ENCODE peak calls at places on chromosome 14, in ten cellular contexts. Q, N, Z, T, H, R, W, F, E and U are unnamed samples.

GRCh38 chr14:31564194-31564593 is 3.0 kb downstream of the NUBPL start:
- DNase-seq in Q (no peak), N (no peak), Z (no peak), T (no peak), H (no peak), R (no peak), W (no peak), F (no peak), E (no peak), U (no peak)

GRCh38 chr14:95503365-95504134 is 12.9 kb downstream of the SYNE3 start:
- DNase-seq in Q (no peak), N (no peak), Z (no peak), T (no peak), H (no peak), R (no peak), W (peak), F (no peak), E (no peak), U (no peak)

GRCh38 chr14:39038542-39038941 is 64.5 kb downstream of the SEC23A start:
- DNase-seq in Q (no peak), N (no peak), Z (no peak), T (peak), H (no peak), R (no peak), W (no peak), F (no peak), E (no peak), U (no peak)

GRCh38 chr14:58282925-58283593 is 15.3 kb upstream of the ARID4A start:
- DNase-seq in Q (no peak), N (no peak), Z (no peak), T (no peak), H (no peak), R (no peak), W (no peak), F (no peak), E (no peak), U (no peak)

GRCh38 chr14:21686468-21686867 is 12.8 kb upstream of the OR4E1 start:
- DNase-seq in Q (no peak), N (no peak), Z (no peak), T (no peak), H (peak), R (no peak), W (no peak), F (no peak), E (no peak), U (no peak)

GRCh38 chr14:96083667-96084320 is 44.6 kb downstream of the C14orf132 start:
- DNase-seq in Q (no peak), N (no peak), Z (no peak), T (no peak), H (no peak), R (no peak), W (no peak), F (peak), E (no peak), U (no peak)

GRCh38 chr14:23377873-23378563 is 1.2 kb downstream of the CMTM5 start:
- DNase-seq in Q (no peak), N (no peak), Z (no peak), T (no peak), H (no peak), R (no peak), W (no peak), F (no peak), E (no peak), U (no peak)

GRCh38 chr14:50363734-50364113 is 33.0 kb downstream of the CDKL1 start:
- DNase-seq in Q (no peak), N (no peak), Z (peak), T (peak), H (peak), R (peak), W (no peak), F (no peak), E (no peak), U (no peak)

GRCh38 chr14:75249251-75249957 is 29.2 kb upstream of the FOS start:
- DNase-seq in Q (no peak), N (peak), Z (peak), T (peak), H (no peak), R (no peak), W (peak), F (peak), E (no peak), U (no peak)

GRCh38 chr14:95217391-95217900 is 60.1 kb upstream of the DICER1 start:
- DNase-seq in Q (no peak), N (no peak), Z (no peak), T (no peak), H (no peak), R (no peak), W (no peak), F (no peak), E (no peak), U (no peak)

GRCh38 chr14:22748691-22749090 is 17.8 kb upstream of the OXA1L start:
- DNase-seq in Q (no peak), N (no peak), Z (no peak), T (peak), H (no peak), R (no peak), W (no peak), F (no peak), E (no peak), U (no peak)

GRCh38 chr14:69882086-69882864 is 3.1 kb downstream of the SMOC1 start:
- DNase-seq in Q (no peak), N (no peak), Z (no peak), T (no peak), H (no peak), R (peak), W (no peak), F (no peak), E (no peak), U (no peak)

GRCh38 chr14:39974036-39974435 is 541.8 kb upstream of the FBXO33 start:
- DNase-seq in Q (no peak), N (no peak), Z (no peak), T (no peak), H (no peak), R (no peak), W (no peak), F (no peak), E (no peak), U (no peak)

GRCh38 chr14:50023671-50024490 is 92.5 kb downstream of the VCPKMT start:
- DNase-seq in Q (no peak), N (no peak), Z (no peak), T (no peak), H (peak), R (peak), W (peak), F (no peak), E (no peak), U (no peak)

DNA sequence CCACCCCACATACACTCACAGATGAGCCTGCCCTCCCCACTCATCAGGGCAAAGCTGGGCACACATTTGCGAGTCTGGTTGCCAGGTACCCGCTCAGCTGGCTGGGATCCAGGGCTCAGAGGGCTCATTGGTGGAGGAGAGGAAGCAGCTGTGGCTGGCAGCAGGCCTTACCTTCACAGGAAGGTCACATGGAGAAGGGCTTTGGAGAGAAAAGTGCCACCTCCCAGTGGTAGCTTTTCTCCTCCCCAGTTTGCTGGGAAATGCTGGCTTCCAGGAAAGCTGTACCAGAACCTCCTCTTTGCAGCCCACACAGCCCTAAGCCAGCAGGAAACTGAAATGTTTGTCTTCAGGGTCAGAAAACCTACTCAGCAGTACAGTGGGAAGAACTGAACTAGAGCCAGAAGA is 55.6 kb downstream of the LGMN start:
- DNase-seq in Q (no peak), N (no peak), Z (peak), T (no peak), H (peak), R (peak), W (peak), F (peak), E (peak), U (no peak)
- H3K27ac ChIP-seq in Q (no peak), N (no peak), Z (no peak), T (no peak), H (no peak), R (no peak), W (no peak), F (peak), E (no peak), U (no peak)

DNA sequence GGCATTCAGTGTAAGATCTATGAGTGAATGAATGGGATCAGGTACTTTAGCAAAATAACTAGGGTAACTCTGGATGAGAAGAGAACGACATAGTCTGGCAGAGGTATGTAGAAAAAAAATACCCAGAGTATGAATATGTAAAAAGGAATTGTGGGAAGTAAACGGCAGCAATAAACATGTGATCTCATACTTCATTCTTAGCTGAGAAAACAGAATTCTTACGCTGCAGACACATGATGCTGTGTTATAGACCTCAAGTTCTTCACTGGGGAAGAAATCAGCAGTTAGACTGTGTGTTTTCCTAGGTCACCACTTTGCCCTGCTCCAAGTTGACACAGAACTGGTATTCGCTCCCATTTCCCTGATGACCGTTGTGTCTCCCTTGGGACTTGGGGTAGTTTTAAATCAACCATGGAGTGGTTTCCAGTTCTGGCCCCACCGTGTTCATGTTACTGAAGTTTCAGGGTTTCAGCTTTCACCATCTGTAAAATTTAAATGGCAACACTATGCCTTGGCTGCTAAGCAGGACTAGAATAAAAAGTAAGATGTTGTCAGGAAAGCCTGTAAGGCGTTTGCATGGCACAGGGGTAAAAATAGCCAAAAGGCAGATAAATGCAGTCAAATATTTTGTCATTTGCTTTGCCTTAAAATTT is 223.7 kb downstream of the PELI2 start:
- DNase-seq in Q (peak), N (no peak), Z (no peak), T (no peak), H (peak), R (no peak), W (peak), F (no peak), E (no peak), U (no peak)
- H3K27ac ChIP-seq in Q (peak), N (no peak), Z (no peak), T (no peak), H (no peak), R (no peak), W (peak), F (peak), E (no peak), U (no peak)

GRCh38 chr14:52060080-52060479 is 8.8 kb downstream of the NID2 start:
- DNase-seq in Q (no peak), N (no peak), Z (no peak), T (no peak), H (peak), R (no peak), W (no peak), F (no peak), E (no peak), U (no peak)
- H3K27ac ChIP-seq in Q (no peak), N (no peak), Z (no peak), T (no peak), H (peak), R (no peak), W (no peak), F (no peak), E (no peak), U (no peak)

DNA sequence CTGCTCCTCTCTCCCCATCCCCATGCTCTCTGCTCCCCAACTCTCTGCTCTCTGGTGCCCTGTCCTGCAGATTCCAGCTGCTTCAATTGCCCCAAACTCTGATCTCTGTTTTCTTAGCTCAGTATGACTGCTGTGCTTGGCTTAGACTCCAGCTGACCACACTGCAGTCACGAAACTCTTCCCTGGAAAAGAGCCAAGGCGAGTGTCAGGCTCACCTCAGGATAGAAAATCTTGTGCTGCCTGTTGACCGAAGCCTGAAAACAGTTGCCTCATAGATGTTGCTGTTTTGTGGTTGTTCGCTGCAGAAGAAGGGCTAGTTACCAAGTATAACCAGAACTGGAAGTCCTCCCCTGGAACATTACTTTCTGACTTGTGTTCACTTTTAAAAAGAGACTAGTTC is 6.7 kb upstream of the STON2 start:
- DNase-seq in Q (no peak), N (no peak), Z (no peak), T (no peak), H (peak), R (no peak), W (peak), F (no peak), E (no peak), U (no peak)
- H3K27ac ChIP-seq in Q (no peak), N (no peak), Z (no peak), T (no peak), H (no peak), R (no peak), W (no peak), F (no peak), E (no peak), U (no peak)

GRCh38 chr14:98137626-98138025 is 1134.4 kb downstream of the BCL11B start:
- DNase-seq in Q (no peak), N (no peak), Z (no peak), T (no peak), H (no peak), R (peak), W (no peak), F (no peak), E (no peak), U (no peak)

GRCh38 chr14:98144964-98145363 is 1127.0 kb downstream of the BCL11B start:
- DNase-seq in Q (no peak), N (no peak), Z (no peak), T (no peak), H (no peak), R (no peak), W (peak), F (no peak), E (no peak), U (no peak)

GRCh38 chr14:98138666-98139065 is 1133.3 kb downstream of the BCL11B start:
- DNase-seq in Q (no peak), N (peak), Z (peak), T (peak), H (peak), R (peak), W (no peak), F (no peak), E (no peak), U (no peak)

GRCh38 chr14:98143566-98143965 is 1128.4 kb downstream of the BCL11B start:
- DNase-seq in Q (no peak), N (no peak), Z (no peak), T (no peak), H (no peak), R (no peak), W (no peak), F (no peak), E (no peak), U (no peak)

GRCh38 chr14:98140862-98141261 is 1131.1 kb downstream of the BCL11B start:
- DNase-seq in Q (no peak), N (no peak), Z (no peak), T (no peak), H (no peak), R (no peak), W (no peak), F (no peak), E (no peak), U (no peak)
- H3K27ac ChIP-seq in Q (no peak), N (no peak), Z (peak), T (no peak), H (no peak), R (no peak), W (no peak), F (no peak), E (no peak), U (no peak)

DNA sequence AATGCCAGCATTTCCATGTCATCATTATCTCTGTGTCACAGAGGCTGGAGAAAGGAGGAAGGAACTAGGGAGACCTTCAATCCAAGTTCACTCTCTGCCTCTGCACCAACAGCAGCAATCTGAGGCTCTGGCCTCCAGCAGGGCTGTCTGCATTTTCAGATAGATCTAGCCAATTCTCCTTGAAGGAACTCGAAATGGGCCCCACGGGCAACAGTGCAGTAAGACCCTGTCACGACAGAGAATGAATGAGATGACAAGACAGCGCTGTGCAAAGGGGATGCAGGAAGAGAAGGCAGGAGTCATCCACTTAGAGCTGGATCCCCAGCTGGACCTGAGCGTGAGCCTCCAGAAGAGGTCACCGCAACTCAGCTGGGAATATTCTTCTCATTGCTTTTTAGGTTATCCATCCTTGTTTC is 183.7 kb upstream of the GZMB start:
- DNase-seq in Q (no peak), N (no peak), Z (no peak), T (no peak), H (peak), R (no peak), W (no peak), F (no peak), E (no peak), U (no peak)
- H3K27ac ChIP-seq in Q (no peak), N (no peak), Z (no peak), T (no peak), H (no peak), R (no peak), W (no peak), F (no peak), E (peak), U (peak)

GRCh38 chr14:93220509-93220908 is 13.5 kb downstream of the UBR7 start:
- DNase-seq in Q (no peak), N (no peak), Z (no peak), T (no peak), H (no peak), R (no peak), W (no peak), F (no peak), E (no peak), U (no peak)

GRCh38 chr14:93219103-93219726 is 12.2 kb downstream of the UBR7 start:
- DNase-seq in Q (no peak), N (no peak), Z (peak), T (peak), H (peak), R (peak), W (peak), F (peak), E (no peak), U (no peak)

GRCh38 chr14:93212432-93212831 is 5.4 kb downstream of the UBR7 start:
- DNase-seq in Q (no peak), N (no peak), Z (no peak), T (peak), H (no peak), R (no peak), W (no peak), F (no peak), E (no peak), U (no peak)

DNA sequence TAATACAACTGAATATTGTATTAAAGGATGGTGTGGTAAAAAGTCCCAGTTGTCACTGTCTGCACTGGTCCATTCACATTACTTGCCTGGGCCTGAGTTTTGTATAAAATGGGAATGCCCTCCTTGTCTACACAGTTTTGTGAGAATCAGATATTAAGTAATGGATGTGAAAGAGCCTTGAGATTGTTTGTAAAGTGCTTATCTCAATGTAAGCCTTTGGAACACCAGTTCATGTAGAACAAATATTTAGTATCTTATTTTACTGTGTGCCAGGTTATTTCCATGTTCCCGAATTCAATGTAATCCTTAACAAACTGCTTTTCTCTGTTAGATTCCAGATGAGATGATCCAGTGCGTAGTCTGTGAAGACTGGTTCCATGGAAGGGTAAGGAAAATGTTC is 7.5 kb downstream of the UBR7 start:
- DNase-seq in Q (no peak), N (no peak), Z (no peak), T (no peak), H (no peak), R (no peak), W (no peak), F (no peak), E (no peak), U (no peak)
- H3K27ac ChIP-seq in Q (no peak), N (no peak), Z (no peak), T (no peak), H (no peak), R (no peak), W (no peak), F (no peak), E (no peak), U (no peak)

DNA sequence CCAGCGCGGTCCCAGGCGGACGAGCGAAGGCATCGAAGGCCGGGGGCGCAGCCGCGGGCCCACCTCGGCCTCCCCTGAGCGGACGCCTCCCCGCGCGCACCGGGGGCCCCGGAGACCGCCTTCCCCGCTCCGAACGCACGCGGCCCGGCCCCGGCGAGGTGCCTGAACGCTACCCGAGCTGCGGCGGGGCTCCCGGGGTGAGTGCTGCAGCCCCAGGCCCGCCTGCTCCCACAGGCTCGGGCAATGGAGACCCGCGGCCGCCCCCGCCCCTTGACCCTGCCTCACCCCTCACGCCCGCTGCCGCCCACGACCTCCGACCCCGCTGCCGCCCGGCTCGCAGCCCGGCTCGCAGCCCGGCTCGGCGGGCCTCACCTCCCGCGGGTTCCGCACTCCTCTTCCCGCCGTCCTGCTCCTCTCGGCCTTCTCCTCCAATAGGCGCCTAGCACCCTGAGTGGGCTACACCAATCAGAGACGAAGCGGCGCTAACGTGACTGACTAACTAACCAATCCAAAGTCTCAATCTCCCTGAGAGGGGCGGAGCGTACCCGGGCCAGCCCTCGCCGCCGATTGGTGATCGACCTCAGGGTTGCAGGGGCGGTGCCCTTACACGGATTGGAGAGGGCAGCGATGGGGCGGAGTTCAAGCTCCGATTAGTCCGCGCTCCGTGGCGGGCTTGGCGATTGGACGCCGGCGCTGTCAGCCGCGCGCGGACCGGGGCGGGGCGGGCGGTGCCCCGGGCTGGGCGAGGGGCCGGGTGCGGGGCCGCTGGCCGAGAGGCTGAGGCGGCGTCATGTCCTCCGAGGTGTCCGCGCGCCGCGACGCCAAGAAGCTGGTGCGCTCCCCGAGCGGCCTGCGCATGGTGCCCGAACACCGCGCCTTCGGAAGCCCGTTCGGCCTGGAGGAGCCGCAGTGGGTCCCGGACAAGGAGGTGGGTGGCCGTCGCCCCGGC is at the start of the genes XRCC3 and ZFYVE21:
- DNase-seq in Q (peak), N (peak), Z (peak), T (peak), H (peak), R (peak), W (peak), F (peak), E (peak), U (peak)
- H3K27ac ChIP-seq in Q (peak), N (no peak), Z (peak), T (peak), H (peak), R (peak), W (peak), F (peak), E (peak), U (peak)

DNA sequence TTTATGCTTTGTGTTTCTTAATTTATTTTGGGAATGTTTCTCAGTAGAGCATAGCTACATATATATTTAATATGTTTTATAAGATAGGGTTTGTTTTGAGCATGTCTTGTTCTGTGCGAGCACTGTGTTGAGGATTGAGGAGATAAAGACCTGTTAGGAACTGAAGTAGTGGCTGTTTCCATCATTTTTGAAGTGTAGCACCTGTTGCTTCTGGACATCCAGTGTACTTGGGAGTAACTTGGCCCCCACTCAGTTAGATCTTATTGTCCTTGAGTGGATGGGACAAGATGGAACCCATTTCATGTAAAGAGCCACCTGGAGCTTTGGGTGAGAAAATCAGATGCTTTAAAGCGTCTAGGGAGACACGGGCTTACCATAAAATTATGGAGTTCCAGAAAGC is 8.7 kb downstream of the PPP2R5C start:
- DNase-seq in Q (no peak), N (no peak), Z (no peak), T (no peak), H (no peak), R (no peak), W (no peak), F (no peak), E (no peak), U (no peak)
- H3K27ac ChIP-seq in Q (no peak), N (no peak), Z (no peak), T (no peak), H (no peak), R (no peak), W (no peak), F (no peak), E (no peak), U (no peak)